ENCODE peak calls at places on chromosomes 3 and 15, in seven cellular contexts. T, U, N, R, O, F and X are unnamed samples.

GRCh38 chr3:183073839-183074615 is 25.3 kb downstream of the MCCC1 start:
- DNase-seq in T (no peak), U (no peak), N (no peak), R (no peak), O (no peak), F (no peak), X (no peak)

GRCh38 chr3:196499061-196499460 is 4.5 kb downstream of the RNF168 start:
- DNase-seq in T (no peak), U (no peak), N (no peak), R (no peak), O (no peak), F (no peak), X (no peak)

GRCh38 chr3:113531826-113532697 is at the start of gene SIDT1:
- DNase-seq in T (peak), U (no peak), N (peak), R (no peak), O (no peak), F (no peak), X (peak)

GRCh38 chr3:63855333-63855940 is 8.2 kb downstream of the THOC7 start:
- DNase-seq in T (no peak), U (no peak), N (no peak), R (no peak), O (no peak), F (no peak), X (no peak)

GRCh38 chr15:41946970-41947369 is 25.4 kb downstream of the EHD4 start:
- DNase-seq in T (no peak), U (no peak), N (no peak), R (no peak), O (peak), F (no peak), X (no peak)

GRCh38 chr15:84734794-84735479 is 13.5 kb upstream of the ZNF592 start:
- DNase-seq in T (peak), U (no peak), N (no peak), R (peak), O (peak), F (no peak), X (peak)

GRCh38 chr3:150232992-150233451 is 175.1 kb upstream of the TSC22D2 start:
- DNase-seq in T (no peak), U (no peak), N (no peak), R (no peak), O (peak), F (no peak), X (no peak)

GRCh38 chr3:4406746-4407568 is 60.1 kb downstream of the SUMF1 start:
- DNase-seq in T (no peak), U (no peak), N (no peak), R (no peak), O (no peak), F (no peak), X (peak)

GRCh38 chr3:29478671-29479070 is 197.8 kb downstream of the RBMS3 start:
- DNase-seq in T (no peak), U (no peak), N (no peak), R (no peak), O (no peak), F (no peak), X (no peak)

GRCh38 chr15:85582719-85583089 is 202.3 kb downstream of the AKAP13 start:
- DNase-seq in T (peak), U (no peak), N (peak), R (peak), O (peak), F (no peak), X (peak)

GRCh38 chr3:183533410-183534132 is 21.9 kb downstream of the KLHL6 start:
- DNase-seq in T (no peak), U (no peak), N (no peak), R (no peak), O (no peak), F (no peak), X (no peak)

GRCh38 chr3:187750041-187750512 is 4.8 kb upstream of the BCL6 start:
- DNase-seq in T (no peak), U (no peak), N (no peak), R (no peak), O (peak), F (no peak), X (no peak)

GRCh38 chr3:50575372-50575771 is 6.0 kb downstream of the HEMK1 start:
- DNase-seq in T (no peak), U (no peak), N (no peak), R (no peak), O (no peak), F (no peak), X (no peak)

GRCh38 chr3:151305778-151306157 is 10.9 kb downstream of the GPR87 start:
- DNase-seq in T (no peak), U (no peak), N (no peak), R (no peak), O (no peak), F (no peak), X (no peak)

GRCh38 chr15:44319385-44319784 is 30.9 kb downstream of the GOLM2 start:
- DNase-seq in T (no peak), U (no peak), N (no peak), R (no peak), O (no peak), F (no peak), X (no peak)

GRCh38 chr3:147370316-147370715 is 36.0 kb downstream of the ZIC4 start:
- DNase-seq in T (no peak), U (no peak), N (no peak), R (no peak), O (no peak), F (no peak), X (no peak)
- H3K4me3 ChIP-seq in T (no peak), U (no peak), N (peak), R (no peak), O (no peak), F (no peak), X (no peak)

GRCh38 chr3:58200846-58201355 is 9.9 kb downstream of the DNASE1L3 start:
- DNase-seq in T (no peak), U (no peak), N (no peak), R (no peak), O (peak), F (no peak), X (no peak)
- H3K4me3 ChIP-seq in T (no peak), U (no peak), N (no peak), R (no peak), O (no peak), F (no peak), X (no peak)

DNA sequence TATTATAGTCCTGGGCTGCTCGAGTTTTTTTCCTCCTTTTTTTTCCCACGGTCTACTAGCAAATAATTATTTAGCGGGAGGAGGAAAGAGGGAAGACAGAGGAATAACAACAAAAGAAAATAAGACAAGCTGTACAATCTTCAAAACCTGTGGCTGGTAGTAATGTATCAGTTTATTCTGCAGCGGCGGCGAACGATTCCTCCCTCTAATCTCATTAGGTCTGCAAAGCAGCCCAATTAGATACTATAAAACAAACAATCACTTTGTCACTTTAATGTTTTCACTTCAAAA is 398 bp upstream of the TLE3 start:
- DNase-seq in T (no peak), U (no peak), N (no peak), R (no peak), O (no peak), F (no peak), X (no peak)
- H3K4me3 ChIP-seq in T (peak), U (peak), N (peak), R (peak), O (peak), F (peak), X (peak)

DNA sequence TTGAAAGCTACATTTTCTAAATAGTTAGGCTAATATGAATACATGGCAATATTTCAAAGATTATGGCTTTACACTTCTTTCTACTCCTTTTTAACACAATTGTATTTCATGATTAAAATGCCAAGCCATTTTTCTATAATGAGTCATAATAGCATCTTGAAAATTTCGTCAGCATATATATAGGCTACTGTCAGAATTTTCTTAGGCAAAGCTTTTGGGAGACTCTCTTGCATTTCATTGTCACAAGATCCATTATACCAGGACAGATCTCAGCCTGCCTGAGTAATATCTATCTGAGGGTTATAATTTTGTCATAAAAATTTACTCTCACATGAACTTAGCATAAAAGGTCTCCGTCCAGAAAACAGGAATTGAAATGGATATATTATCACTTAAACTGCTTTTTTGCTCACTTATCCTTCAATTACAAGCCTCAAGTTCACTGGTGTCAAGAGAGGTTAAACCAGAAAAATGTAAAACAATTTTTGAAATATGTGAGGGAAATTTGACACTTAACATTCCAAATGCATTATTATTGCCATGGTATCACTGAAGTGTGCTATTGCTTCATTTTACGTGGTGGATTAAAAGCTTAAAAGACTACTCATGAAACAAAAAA is 37.2 kb downstream of the CPA3 start:
- DNase-seq in T (no peak), U (no peak), N (no peak), R (no peak), O (no peak), F (no peak), X (no peak)
- H3K4me3 ChIP-seq in T (no peak), U (no peak), N (no peak), R (no peak), O (no peak), F (no peak), X (no peak)

DNA sequence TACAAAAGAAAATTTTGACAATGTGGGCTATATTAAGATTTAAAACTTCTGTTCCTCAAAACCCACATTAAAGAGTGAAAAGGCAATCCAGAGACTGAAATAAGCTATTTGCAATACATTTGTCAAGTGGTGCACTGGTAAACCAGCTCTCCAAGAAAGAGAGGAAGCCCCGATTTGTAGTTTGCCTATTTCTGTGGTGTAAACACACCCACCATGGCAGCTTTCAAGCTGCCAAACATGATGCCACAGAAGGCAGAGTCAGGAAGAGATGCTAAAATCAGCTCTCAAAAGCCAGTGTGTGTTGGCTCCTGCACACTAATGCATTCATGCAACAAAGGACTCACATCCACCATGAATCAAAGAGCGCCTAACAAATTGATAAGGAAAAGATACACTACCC is 17.5 kb downstream of the RFTN1 start:
- DNase-seq in T (no peak), U (no peak), N (no peak), R (no peak), O (no peak), F (no peak), X (peak)
- H3K4me3 ChIP-seq in T (no peak), U (no peak), N (no peak), R (no peak), O (no peak), F (no peak), X (no peak)

GRCh38 chr3:147369671-147370123 is 36.6 kb downstream of the ZIC4 start:
- DNase-seq in T (no peak), U (no peak), N (no peak), R (no peak), O (no peak), F (no peak), X (no peak)
- H3K4me3 ChIP-seq in T (no peak), U (no peak), N (peak), R (no peak), O (no peak), F (no peak), X (no peak)